ENCODE peak calls at places on chromosome X, in ten cellular contexts. X is AG08395; E is stimulated activated CD8-positive, alpha-beta memory T cell treated with anti-CD3 and anti-CD28 coated beads, Interleukin-4, amount 100 ng/mL, for 1 hour; D is iPS-NIHi11; W is T-helper 9 cell; I is stimulated activated CD4-positive, alpha-beta T cell treated with anti-CD3 and anti-CD28 coated beads, Interleukin-2, amount 100 ng/mL, for 4 hours; U is transverse colon; Q is HuH-7; Z is fibroblast of mammary gland; V is body of pancreas. S is an unnamed sample.

GRCh38 chrX:111376486-111376885 is 35.5 kb downstream of the DCX start:
- DNase-seq in X (no peak), E (no peak), D (no peak), W (no peak), I (no peak), U (no peak), Q (no peak), Z (no peak), V (no peak), S (no peak)

GRCh38 chrX:679161-679979 is 48.8 kb downstream of the SHOX start:
- DNase-seq in X (no peak), E (no peak), D (no peak), W (no peak), I (no peak), U (no peak), Q (no peak), Z (no peak), V (no peak), S (no peak)

GRCh38 chrX:54182194-54182863 is 725 bp downstream of the FAM120C start:
- DNase-seq in X (peak), E (peak), D (peak), W (peak), I (peak), U (peak), Q (peak), Z (peak), V (peak), S (peak)

GRCh38 chrX:130079824-130080406 is 30.4 kb downstream of the ELF4 start:
- DNase-seq in X (peak), E (no peak), D (peak), W (peak), I (peak), U (peak), Q (peak), Z (peak), V (peak), S (peak)

GRCh38 chrX:45479835-45480422 is 279.3 kb upstream of the DIPK2B start:
- DNase-seq in X (peak), E (no peak), D (no peak), W (no peak), I (no peak), U (no peak), Q (no peak), Z (peak), V (no peak), S (no peak)

GRCh38 chrX:69503835-69504625 is at the start of gene NALF2:
- DNase-seq in X (peak), E (no peak), D (peak), W (no peak), I (peak), U (peak), Q (no peak), Z (peak), V (peak), S (no peak)

GRCh38 chrX:118038614-118039365 is 77.8 kb downstream of the KLHL13 start:
- DNase-seq in X (no peak), E (no peak), D (no peak), W (no peak), I (no peak), U (no peak), Q (no peak), Z (peak), V (no peak), S (no peak)

GRCh38 chrX:66005832-66006449 is 33.9 kb downstream of the VSIG4 start:
- DNase-seq in X (no peak), E (no peak), D (no peak), W (no peak), I (no peak), U (no peak), Q (no peak), Z (no peak), V (no peak), S (no peak)

GRCh38 chrX:30005821-30006220 is 209.5 kb upstream of the MAGEB2 start:
- DNase-seq in X (no peak), E (no peak), D (no peak), W (no peak), I (no peak), U (no peak), Q (no peak), Z (no peak), V (no peak), S (no peak)

GRCh38 chrX:74179071-74179470 is 124.9 kb upstream of the ZCCHC13 start:
- DNase-seq in X (no peak), E (no peak), D (no peak), W (no peak), I (no peak), U (no peak), Q (no peak), Z (peak), V (no peak), S (no peak)

GRCh38 chrX:65596270-65596669 is 61.7 kb upstream of the LAS1L start:
- DNase-seq in X (peak), E (no peak), D (no peak), W (peak), I (peak), U (peak), Q (no peak), Z (peak), V (no peak), S (peak)

GRCh38 chrX:108177321-108177990 is 85.9 kb downstream of the ATG4A start:
- DNase-seq in X (no peak), E (no peak), D (peak), W (no peak), I (no peak), U (no peak), Q (no peak), Z (no peak), V (no peak), S (no peak)

GRCh38 chrX:13179100-13179499 is 134.7 kb upstream of the FAM9C start:
- DNase-seq in X (no peak), E (no peak), D (no peak), W (no peak), I (no peak), U (no peak), Q (no peak), Z (peak), V (no peak), S (no peak)

GRCh38 chrX:96102997-96103396 is 581.6 kb upstream of the DIAPH2 start:
- DNase-seq in X (no peak), E (no peak), D (no peak), W (no peak), I (no peak), U (no peak), Q (no peak), Z (no peak), V (peak), S (no peak)

GRCh38 chrX:928606-929005 is 283.8 kb downstream of the CRLF2 start:
- DNase-seq in X (no peak), E (no peak), D (no peak), W (no peak), I (no peak), U (no peak), Q (no peak), Z (no peak), V (no peak), S (no peak)